ENCODE peak calls at places on chromosomes 12 and 14, in ten cellular contexts. One of them, this sample, is unnamed.

GRCh38 chr12:5565933-5566632 is 134.2 kb downstream of the NTF3 start:
- DNase-seq in right lobe of liver: no peak
- DNase-seq in gastrocnemius medialis: no peak
- DNase-seq in prostate gland: no peak
- DNase-seq in upper lobe of right lung: no peak
- DNase-seq in stomach: no peak
- DNase-seq in HCT116: no peak
- DNase-seq in Caco-2: no peak
- DNase-seq in suprapubic skin: no peak
- DNase-seq in colonic mucosa: no peak
- DNase-seq in this sample: no peak

GRCh38 chr12:15979096-15980091 is 68.3 kb downstream of the DERA start:
- DNase-seq in right lobe of liver: no peak
- DNase-seq in gastrocnemius medialis: no peak
- DNase-seq in prostate gland: no peak
- DNase-seq in upper lobe of right lung: no peak
- DNase-seq in stomach: no peak
- DNase-seq in HCT116: no peak
- DNase-seq in Caco-2: peak; percentile 52
- DNase-seq in suprapubic skin: no peak
- DNase-seq in colonic mucosa: peak; percentile 33
- DNase-seq in this sample: no peak

GRCh38 chr12:39798977-39799376 is 179.4 kb upstream of the ABCD2 start:
- DNase-seq in right lobe of liver: no peak
- DNase-seq in gastrocnemius medialis: no peak
- DNase-seq in prostate gland: no peak
- DNase-seq in upper lobe of right lung: no peak
- DNase-seq in stomach: no peak
- DNase-seq in HCT116: no peak
- DNase-seq in Caco-2: no peak
- DNase-seq in suprapubic skin: no peak
- DNase-seq in colonic mucosa: no peak
- DNase-seq in this sample: no peak

GRCh38 chr12:114500775-114501473 is 95.0 kb upstream of the TBX5 start:
- DNase-seq in right lobe of liver: no peak
- DNase-seq in gastrocnemius medialis: no peak
- DNase-seq in prostate gland: no peak
- DNase-seq in upper lobe of right lung: no peak
- DNase-seq in stomach: no peak
- DNase-seq in HCT116: no peak
- DNase-seq in Caco-2: no peak
- DNase-seq in suprapubic skin: no peak
- DNase-seq in colonic mucosa: no peak
- DNase-seq in this sample: no peak

GRCh38 chr14:99075061-99075460 is 196.9 kb downstream of the BCL11B start:
- DNase-seq in right lobe of liver: no peak
- DNase-seq in gastrocnemius medialis: no peak
- DNase-seq in prostate gland: no peak
- DNase-seq in upper lobe of right lung: no peak
- DNase-seq in stomach: no peak
- DNase-seq in HCT116: no peak
- DNase-seq in Caco-2: no peak
- DNase-seq in suprapubic skin: no peak
- DNase-seq in colonic mucosa: peak; percentile 7
- DNase-seq in this sample: no peak

GRCh38 chr12:107369679-107370078 is 276.3 kb upstream of the CRY1 start:
- DNase-seq in right lobe of liver: no peak
- DNase-seq in gastrocnemius medialis: no peak
- DNase-seq in prostate gland: no peak
- DNase-seq in upper lobe of right lung: no peak
- DNase-seq in stomach: no peak
- DNase-seq in HCT116: no peak
- DNase-seq in Caco-2: no peak
- DNase-seq in suprapubic skin: no peak
- DNase-seq in colonic mucosa: no peak
- DNase-seq in this sample: no peak

GRCh38 chr12:114131824-114132223 is 165.7 kb upstream of the RBM19 start:
- DNase-seq in right lobe of liver: no peak
- DNase-seq in gastrocnemius medialis: no peak
- DNase-seq in prostate gland: no peak
- DNase-seq in upper lobe of right lung: no peak
- DNase-seq in stomach: no peak
- DNase-seq in HCT116: no peak
- DNase-seq in Caco-2: no peak
- DNase-seq in suprapubic skin: no peak
- DNase-seq in colonic mucosa: no peak
- DNase-seq in this sample: no peak

GRCh38 chr12:65093571-65093970 is 27.5 kb downstream of the WIF1 start:
- DNase-seq in right lobe of liver: no peak
- DNase-seq in gastrocnemius medialis: no peak
- DNase-seq in prostate gland: no peak
- DNase-seq in upper lobe of right lung: no peak
- DNase-seq in stomach: no peak
- DNase-seq in HCT116: no peak
- DNase-seq in Caco-2: no peak
- DNase-seq in suprapubic skin: no peak
- DNase-seq in colonic mucosa: no peak
- DNase-seq in this sample: no peak

GRCh38 chr12:31928246-31929139 is 30.7 kb upstream of the RESF1 start:
- DNase-seq in right lobe of liver: no peak
- DNase-seq in gastrocnemius medialis: no peak
- DNase-seq in prostate gland: no peak
- DNase-seq in upper lobe of right lung: no peak
- DNase-seq in stomach: no peak
- DNase-seq in HCT116: no peak
- DNase-seq in Caco-2: no peak
- DNase-seq in suprapubic skin: no peak
- DNase-seq in colonic mucosa: no peak
- DNase-seq in this sample: no peak

GRCh38 chr14:48792376-48793024 is 793.7 kb downstream of the RPS29 start:
- DNase-seq in right lobe of liver: no peak
- DNase-seq in gastrocnemius medialis: no peak
- DNase-seq in prostate gland: no peak
- DNase-seq in upper lobe of right lung: peak; percentile 37
- DNase-seq in stomach: no peak
- DNase-seq in HCT116: no peak
- DNase-seq in Caco-2: no peak
- DNase-seq in suprapubic skin: no peak
- DNase-seq in colonic mucosa: no peak
- DNase-seq in this sample: no peak

GRCh38 chr14:22740020-22740419 is 26.5 kb upstream of the OXA1L start:
- DNase-seq in right lobe of liver: no peak
- DNase-seq in gastrocnemius medialis: no peak
- DNase-seq in prostate gland: no peak
- DNase-seq in upper lobe of right lung: no peak
- DNase-seq in stomach: no peak
- DNase-seq in HCT116: no peak
- DNase-seq in Caco-2: no peak
- DNase-seq in suprapubic skin: no peak
- DNase-seq in colonic mucosa: no peak
- DNase-seq in this sample: no peak

GRCh38 chr14:104109731-104110361 is 24.3 kb downstream of the ASPG start:
- DNase-seq in right lobe of liver: peak; percentile 43
- DNase-seq in gastrocnemius medialis: no peak
- DNase-seq in prostate gland: no peak
- DNase-seq in upper lobe of right lung: peak; percentile 61
- DNase-seq in stomach: peak; percentile 24
- DNase-seq in HCT116: no peak
- DNase-seq in Caco-2: no peak
- DNase-seq in suprapubic skin: peak; percentile 59
- DNase-seq in colonic mucosa: peak; percentile 16
- DNase-seq in this sample: peak; percentile 12

GRCh38 chr14:35287481-35288013 is 4.6 kb upstream of the PSMA6 start:
- DNase-seq in right lobe of liver: peak; percentile 79
- DNase-seq in gastrocnemius medialis: no peak
- DNase-seq in prostate gland: no peak
- DNase-seq in upper lobe of right lung: no peak
- DNase-seq in stomach: peak; percentile 59
- DNase-seq in HCT116: no peak
- DNase-seq in Caco-2: no peak
- DNase-seq in suprapubic skin: no peak
- DNase-seq in colonic mucosa: no peak
- DNase-seq in this sample: no peak

GRCh38 chr12:78584695-78585094 is 279.9 kb upstream of the SYT1 start:
- DNase-seq in right lobe of liver: no peak
- DNase-seq in gastrocnemius medialis: no peak
- DNase-seq in prostate gland: no peak
- DNase-seq in upper lobe of right lung: no peak
- DNase-seq in stomach: no peak
- DNase-seq in HCT116: peak; percentile 31
- DNase-seq in Caco-2: peak; percentile 28
- DNase-seq in suprapubic skin: no peak
- DNase-seq in colonic mucosa: no peak
- DNase-seq in this sample: no peak

GRCh38 chr12:64010069-64010686 is 165.7 kb downstream of the SRGAP1 start:
- DNase-seq in right lobe of liver: no peak
- DNase-seq in gastrocnemius medialis: no peak
- DNase-seq in prostate gland: no peak
- DNase-seq in upper lobe of right lung: no peak
- DNase-seq in stomach: no peak
- DNase-seq in HCT116: no peak
- DNase-seq in Caco-2: no peak
- DNase-seq in suprapubic skin: no peak
- DNase-seq in colonic mucosa: no peak
- DNase-seq in this sample: no peak

GRCh38 chr12:38332814-38333213 is 16.2 kb downstream of the ALG10B start:
- DNase-seq in right lobe of liver: no peak
- DNase-seq in gastrocnemius medialis: no peak
- DNase-seq in prostate gland: no peak
- DNase-seq in upper lobe of right lung: no peak
- DNase-seq in stomach: no peak
- DNase-seq in HCT116: no peak
- DNase-seq in Caco-2: no peak
- DNase-seq in suprapubic skin: no peak
- DNase-seq in colonic mucosa: no peak
- DNase-seq in this sample: no peak

GRCh38 chr12:117857632-117858274 is 111.0 kb downstream of the KSR2 start:
- DNase-seq in right lobe of liver: no peak
- DNase-seq in gastrocnemius medialis: no peak
- DNase-seq in prostate gland: no peak
- DNase-seq in upper lobe of right lung: no peak
- DNase-seq in stomach: peak; percentile 49
- DNase-seq in HCT116: no peak
- DNase-seq in Caco-2: peak; percentile 58
- DNase-seq in suprapubic skin: no peak
- DNase-seq in colonic mucosa: peak; percentile 58
- DNase-seq in this sample: no peak

GRCh38 chr14:64770751-64771150 is 66.5 kb downstream of the PLEKHG3 start:
- DNase-seq in right lobe of liver: no peak
- DNase-seq in gastrocnemius medialis: no peak
- DNase-seq in prostate gland: no peak
- DNase-seq in upper lobe of right lung: no peak
- DNase-seq in stomach: no peak
- DNase-seq in HCT116: no peak
- DNase-seq in Caco-2: no peak
- DNase-seq in suprapubic skin: no peak
- DNase-seq in colonic mucosa: no peak
- DNase-seq in this sample: no peak
- TF ChIP-seq CTCF in right lobe of liver: no peak
- TF ChIP-seq CTCF in gastrocnemius medialis: no peak
- TF ChIP-seq CTCF in prostate gland: no peak
- TF ChIP-seq CTCF in upper lobe of right lung: no peak
- TF ChIP-seq CTCF in stomach: no peak
- TF ChIP-seq CTCF in HCT116: no peak
- TF ChIP-seq CTCF in Caco-2: no peak
- TF ChIP-seq CTCF in suprapubic skin: no peak
- TF ChIP-seq CTCF in colonic mucosa: no peak
- TF ChIP-seq CTCF in this sample: no peak

DNA sequence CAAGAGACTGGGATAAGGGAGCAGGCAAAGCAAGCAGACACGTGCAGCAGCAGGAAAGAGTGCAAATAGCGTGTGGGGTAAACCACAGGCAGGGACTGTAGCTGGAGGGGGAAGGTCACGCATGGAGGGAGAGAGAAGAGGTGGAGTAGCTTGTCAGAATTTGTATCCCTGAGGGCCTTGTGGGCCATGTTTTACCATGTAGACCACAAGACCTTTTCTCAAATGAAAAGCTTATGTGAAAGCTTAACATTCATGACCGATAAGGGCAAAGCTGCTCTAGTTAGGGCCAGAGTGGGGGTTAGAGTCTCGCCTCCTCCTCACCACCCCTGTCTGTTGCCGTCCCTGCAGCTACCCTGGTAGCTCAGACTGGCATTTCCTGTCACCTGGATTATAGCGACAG is 152.9 kb upstream of the E2F7 start:
- DNase-seq in right lobe of liver: no peak
- DNase-seq in gastrocnemius medialis: no peak
- DNase-seq in prostate gland: no peak
- DNase-seq in upper lobe of right lung: no peak
- DNase-seq in stomach: no peak
- DNase-seq in HCT116: no peak
- DNase-seq in Caco-2: no peak
- DNase-seq in suprapubic skin: no peak
- DNase-seq in colonic mucosa: no peak
- DNase-seq in this sample: no peak
- H3K9me3 ChIP-seq in right lobe of liver: no peaks in the 10 kb centered on the region
- H3K9me3 ChIP-seq in gastrocnemius medialis: no peaks in the 10 kb centered on the region
- H3K9me3 ChIP-seq in prostate gland: no peaks in the 10 kb centered on the region
- H3K9me3 ChIP-seq in upper lobe of right lung: no peaks in the 10 kb centered on the region
- H3K9me3 ChIP-seq in stomach: no peaks in the 10 kb centered on the region
- H3K9me3 ChIP-seq in HCT116: no peaks in the 10 kb centered on the region
- H3K9me3 ChIP-seq in Caco-2: no peaks in the 10 kb centered on the region
- H3K9me3 ChIP-seq in suprapubic skin: no peaks in the 10 kb centered on the region
- H3K9me3 ChIP-seq in colonic mucosa: no peaks in the 10 kb centered on the region
- H3K9me3 ChIP-seq in this sample: no peaks in the 10 kb centered on the region

GRCh38 chr14:100129161-100129589 is 30.3 kb downstream of the DEGS2 start:
- DNase-seq in right lobe of liver: no peak
- DNase-seq in gastrocnemius medialis: no peak
- DNase-seq in prostate gland: no peak
- DNase-seq in upper lobe of right lung: no peak
- DNase-seq in stomach: no peak
- DNase-seq in HCT116: no peak
- DNase-seq in Caco-2: no peak
- DNase-seq in suprapubic skin: no peak
- DNase-seq in colonic mucosa: no peak
- DNase-seq in this sample: no peak
- H3K4me3 ChIP-seq in right lobe of liver: no peak overlapping the region
- H3K4me3 ChIP-seq in gastrocnemius medialis: no peak overlapping the region
- H3K4me3 ChIP-seq in prostate gland: no peak overlapping the region
- H3K4me3 ChIP-seq in upper lobe of right lung: no peak overlapping the region
- H3K4me3 ChIP-seq in stomach: no peak overlapping the region
- H3K4me3 ChIP-seq in HCT116: no peak overlapping the region
- H3K4me3 ChIP-seq in Caco-2: no peak overlapping the region
- H3K4me3 ChIP-seq in suprapubic skin: no peak overlapping the region
- H3K4me3 ChIP-seq in colonic mucosa: no peak overlapping the region
- H3K4me3 ChIP-seq in this sample: no peak overlapping the region

DNA sequence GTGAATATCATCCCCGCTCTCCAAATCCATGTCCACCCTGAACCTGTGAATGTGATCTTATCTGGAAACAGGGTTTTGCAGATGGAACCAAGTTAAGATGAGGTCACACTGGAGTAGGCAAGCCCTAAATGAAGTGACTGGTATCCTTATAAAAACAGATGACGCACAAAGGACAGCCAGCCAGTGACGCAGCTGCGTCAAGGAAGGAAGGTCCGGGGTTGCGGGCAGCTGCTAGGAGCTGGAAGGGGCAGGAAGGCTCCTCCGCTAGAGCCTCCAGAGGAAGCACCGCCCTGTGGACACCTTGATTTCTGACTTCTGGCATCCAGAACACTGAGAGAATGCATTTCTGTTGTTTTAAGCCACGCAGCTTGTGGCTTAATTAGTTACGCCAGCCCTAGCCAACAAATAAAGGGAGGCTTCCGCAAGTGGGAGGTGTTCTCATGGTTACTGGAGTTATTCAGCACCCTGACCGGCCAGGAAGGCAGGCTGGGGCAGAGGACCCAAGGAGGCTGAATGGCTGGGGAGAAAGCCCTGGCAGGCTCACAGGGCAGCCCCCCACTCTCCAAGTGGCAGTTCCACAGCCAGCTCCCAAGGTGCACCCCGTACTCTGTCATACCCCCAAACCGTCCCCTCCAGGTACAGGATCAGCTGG is 127.6 kb upstream of the NCOR2 start:
- DNase-seq in right lobe of liver: no peak
- DNase-seq in gastrocnemius medialis: no peak
- DNase-seq in prostate gland: peak; percentile 62
- DNase-seq in upper lobe of right lung: no peak
- DNase-seq in stomach: no peak
- DNase-seq in HCT116: no peak
- DNase-seq in Caco-2: no peak
- DNase-seq in suprapubic skin: no peak
- DNase-seq in colonic mucosa: no peak
- DNase-seq in this sample: peak; percentile 69
- TF ChIP-seq CTCF in right lobe of liver: no peak
- TF ChIP-seq CTCF in gastrocnemius medialis: no peak
- TF ChIP-seq CTCF in prostate gland: no peak
- TF ChIP-seq CTCF in upper lobe of right lung: no peak
- TF ChIP-seq CTCF in stomach: no peak
- TF ChIP-seq CTCF in HCT116: no peak
- TF ChIP-seq CTCF in Caco-2: no peak
- TF ChIP-seq CTCF in suprapubic skin: no peak
- TF ChIP-seq CTCF in colonic mucosa: no peak
- TF ChIP-seq CTCF in this sample: peak; percentile 26

This sample was measured in left ventricle myocardium inferior.